ENCODE peak calls at places on chromosomes 4 and X, in six cellular contexts. F is EL, Z is body of pancreas, J is GM06990, W is gastrocnemius medialis, M is A172. D is an unnamed sample.

GRCh38 chr4:30832652-30833051 is 112.5 kb downstream of the PCDH7 start:
- DNase-seq in F (no peak), W (no peak), J (no peak), M (no peak), Z (no peak), D (no peak)

GRCh38 chr4:164381859-164382258 is 372.1 kb upstream of the SMIM31 start:
- DNase-seq in J (no peak), Z (no peak), F (no peak), M (no peak), W (no peak), D (no peak)

GRCh38 chr4:107733431-107733925 is 13.4 kb upstream of the PAPSS1 start:
- DNase-seq in Z (no peak), J (no peak), W (no peak), M (no peak), F (no peak), D (no peak)

GRCh38 chr4:11412211-11412610 is 16.5 kb downstream of the HS3ST1 start:
- DNase-seq in W (no peak), Z (no peak), M (no peak), J (no peak), F (no peak), D (no peak)

GRCh38 chrX:39397561-39398200 is 596.4 kb downstream of the MID1IP1 start:
- DNase-seq in J (no peak), Z (no peak), W (no peak), M (no peak), F (no peak), D (no peak)

GRCh38 chr4:71550220-71551190 is 211.7 kb downstream of the SLC4A4 start:
- DNase-seq in M (no peak), J (no peak), Z (no peak), W (no peak), F (peak; percentile 81), D (no peak)

GRCh38 chrX:150223176-150224015 is 139.7 kb upstream of the MAMLD1 start:
- DNase-seq in J (no peak), F (no peak), M (no peak), W (no peak), Z (no peak), D (no peak)

GRCh38 chrX:45134303-45134702 is 66.4 kb downstream of the DIPK2B start:
- DNase-seq in J (no peak), M (no peak), F (no peak), Z (no peak), W (no peak), D (no peak)

GRCh38 chr4:26583538-26583864 is 383 bp upstream of the TBC1D19 start:
- DNase-seq in F (no peak), M (no peak), J (no peak), W (no peak), Z (no peak), D (no peak)

GRCh38 chr4:177789610-177790009 is 347.4 kb upstream of the AGA start:
- DNase-seq in J (no peak), W (no peak), Z (no peak), F (no peak), M (no peak), D (no peak)

GRCh38 chr4:152033621-152034020 is 272.8 kb upstream of the GATB start:
- DNase-seq in M (no peak), Z (no peak), W (no peak), J (no peak), F (no peak), D (no peak)

GRCh38 chrX:129728061-129728460 is 10.7 kb upstream of the XPNPEP2 start:
- DNase-seq in W (no peak), J (no peak), F (no peak), Z (no peak), M (no peak), D (no peak)

GRCh38 chr4:80014531-80014930 is 58.5 kb downstream of the ANTXR2 start:
- DNase-seq in J (no peak), W (no peak), M (no peak), Z (no peak), F (peak; percentile 13), D (no peak)

GRCh38 chr4:83356899-83357661 is 22.4 kb upstream of the HPSE start:
- DNase-seq in M (peak; percentile 87), J (no peak), Z (no peak), W (no peak), F (peak; percentile 92), D (no peak)

D was measured in GM10248.